ENCODE peak calls at places on chromosomes 1 and 21, in six cellular contexts. F, N, D, V, M and C are unnamed samples.

GRCh38 chr1:240732390-240732789 is 120.4 kb upstream of the GREM2 start:
- DNase-seq in F (peak), N (peak), D (peak), V (peak), M (peak), C (peak)

GRCh38 chr21:45640001-45640887 is 3.3 kb upstream of the PCBP3 start:
- DNase-seq in F (no peak), N (no peak), D (no peak), V (peak), M (peak), C (no peak)

GRCh38 chr1:9192578-9192977 is 42.0 kb upstream of the H6PD start:
- DNase-seq in F (no peak), N (no peak), D (no peak), V (no peak), M (no peak), C (no peak)

GRCh38 chr1:183806086-183806485 is 1.2 kb downstream of the RGL1 start:
- DNase-seq in F (peak), N (no peak), D (no peak), V (peak), M (no peak), C (no peak)

GRCh38 chr1:23343246-23344110 is 606 bp downstream of the HNRNPR start:
- DNase-seq in F (peak), N (peak), D (no peak), V (peak), M (no peak), C (peak)

GRCh38 chr1:206575165-206575893 is 36.9 kb downstream of the EIF2D start:
- DNase-seq in F (peak), N (no peak), D (no peak), V (peak), M (no peak), C (no peak)

GRCh38 chr1:208219098-208219658 is 25.0 kb downstream of the PLXNA2 start:
- DNase-seq in F (peak), N (no peak), D (no peak), V (no peak), M (no peak), C (no peak)

GRCh38 chr21:31354122-31354521 is 10.1 kb upstream of the TIAM1 start:
- DNase-seq in F (peak), N (no peak), D (peak), V (no peak), M (no peak), C (peak)

GRCh38 chr1:26771643-26772321 is 16.0 kb upstream of the PIGV start:
- DNase-seq in F (peak), N (no peak), D (peak), V (no peak), M (no peak), C (peak)

GRCh38 chr1:207838156-207839082 is 72.5 kb downstream of the CD34 start:
- DNase-seq in F (peak), N (no peak), D (no peak), V (no peak), M (no peak), C (no peak)

GRCh38 chr1:8723010-8723409 is 94.4 kb downstream of the RERE start:
- DNase-seq in F (no peak), N (no peak), D (no peak), V (no peak), M (no peak), C (no peak)

GRCh38 chr21:33650929-33651505 is 8.7 kb downstream of the ITSN1 start:
- DNase-seq in F (no peak), N (no peak), D (no peak), V (no peak), M (no peak), C (no peak)

GRCh38 chr1:205545001-205545919 is 40.8 kb downstream of the CDK18 start:
- DNase-seq in F (no peak), N (no peak), D (no peak), V (no peak), M (no peak), C (peak)

GRCh38 chr21:16279658-16280581 is 550.1 kb downstream of the USP25 start:
- DNase-seq in F (peak), N (peak), D (no peak), V (no peak), M (no peak), C (no peak)

GRCh38 chr1:14113841-14114567 is 414.0 kb downstream of the PRDM2 start:
- DNase-seq in F (peak), N (peak), D (no peak), V (peak), M (peak), C (peak)

GRCh38 chr1:100354971-100355394 is 2.7 kb downstream of the CDC14A start:
- DNase-seq in F (no peak), N (peak), D (peak), V (peak), M (no peak), C (peak)

GRCh38 chr1:221809101-221810029 is 67.5 kb upstream of the DUSP10 start:
- DNase-seq in F (no peak), N (no peak), D (no peak), V (no peak), M (no peak), C (peak)

GRCh38 chr1:11961230-11961629 is 19.0 kb upstream of the MFN2 start:
- DNase-seq in F (no peak), N (no peak), D (no peak), V (no peak), M (no peak), C (no peak)

GRCh38 chr1:154590756-154591155 is 17.2 kb downstream of the ADAR start:
- DNase-seq in F (no peak), N (no peak), D (no peak), V (no peak), M (no peak), C (no peak)

GRCh38 chr1:179447489-179447888 is 81.7 kb downstream of the AXDND1 start:
- DNase-seq in F (peak), N (peak), D (peak), V (peak), M (no peak), C (peak)

GRCh38 chr21:36773111-36773510 is 74.2 kb downstream of the SIM2 start:
- DNase-seq in F (peak), N (no peak), D (no peak), V (no peak), M (no peak), C (peak)

GRCh38 chr1:246107516-246108277 is 399.4 kb downstream of the SMYD3 start:
- DNase-seq in F (peak), N (peak), D (no peak), V (no peak), M (peak), C (no peak)

GRCh38 chr1:197807739-197808453 is 32.6 kb upstream of the DENND1B start:
- DNase-seq in F (peak), N (no peak), D (no peak), V (peak), M (no peak), C (no peak)

GRCh38 chr1:36239941-36240637 is 15.8 kb downstream of the THRAP3 start:
- DNase-seq in F (no peak), N (peak), D (no peak), V (no peak), M (no peak), C (no peak)

GRCh38 chr1:151841141-151841540 is 1.5 kb upstream of the C2CD4D start:
- DNase-seq in F (peak), N (no peak), D (peak), V (no peak), M (no peak), C (peak)

GRCh38 chr1:151837841-151838490 is 1.7 kb downstream of the C2CD4D start:
- DNase-seq in F (peak), N (peak), D (no peak), V (peak), M (no peak), C (no peak)

GRCh38 chr1:151840421-151840820 is 801 bp upstream of the C2CD4D start:
- DNase-seq in F (no peak), N (no peak), D (no peak), V (no peak), M (no peak), C (peak)

GRCh38 chr1:151838491-151839412 is 868 bp downstream of the C2CD4D start:
- DNase-seq in F (no peak), N (peak), D (no peak), V (no peak), M (no peak), C (no peak)

DNA sequence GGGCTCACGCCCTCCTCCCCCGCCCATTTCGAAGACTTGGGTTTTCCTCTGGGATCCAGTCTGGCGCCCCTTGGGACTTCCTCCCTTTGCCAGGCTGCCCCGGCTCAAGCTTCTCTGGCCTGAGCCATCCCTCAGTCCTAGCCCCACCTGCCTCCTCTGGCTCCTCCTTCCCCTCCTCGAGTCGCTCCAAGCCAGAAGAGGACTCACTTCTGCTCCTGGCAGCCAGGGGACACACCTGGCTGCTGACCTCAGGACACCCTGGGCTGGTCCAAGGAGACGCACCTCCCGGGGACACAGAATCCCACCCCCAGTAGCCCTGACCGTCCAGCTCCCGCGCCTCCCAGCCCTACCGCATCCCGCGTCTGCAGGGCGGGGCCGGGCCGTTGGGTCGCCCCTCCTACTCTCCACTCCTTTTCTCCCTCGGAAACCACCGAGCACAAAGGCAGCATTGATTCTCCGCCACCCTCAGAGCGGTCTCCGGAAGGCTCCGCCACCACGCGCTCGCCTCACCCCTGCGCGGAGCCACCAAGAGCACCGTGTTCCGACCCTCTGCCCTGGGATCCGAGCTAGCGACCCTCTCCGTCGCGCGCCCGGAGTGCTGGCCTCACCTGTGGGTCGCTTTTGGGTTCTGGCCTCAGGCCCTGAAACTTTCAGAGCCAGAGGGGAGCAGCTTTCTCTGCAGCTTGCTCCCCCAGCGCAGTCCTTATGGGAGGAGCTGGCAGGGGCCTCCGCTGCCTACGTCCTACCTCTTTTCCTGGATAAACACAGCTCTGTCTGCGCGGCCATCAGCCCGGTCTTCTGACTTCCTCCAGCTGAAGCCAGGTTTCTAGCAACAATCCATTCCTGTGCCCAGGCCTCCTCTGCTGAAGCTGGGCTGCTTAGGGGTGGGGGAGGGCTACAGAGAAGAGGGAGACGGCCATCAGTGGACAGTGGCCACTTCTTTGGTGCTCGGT is at the start of gene C2CD4D:
- DNase-seq in F (no peak), N (peak), D (peak), V (peak), M (no peak), C (peak)
- H3K9ac ChIP-seq in F (peak), N (no peak), D (peak), V (peak), M (no peak), C (peak)

DNA sequence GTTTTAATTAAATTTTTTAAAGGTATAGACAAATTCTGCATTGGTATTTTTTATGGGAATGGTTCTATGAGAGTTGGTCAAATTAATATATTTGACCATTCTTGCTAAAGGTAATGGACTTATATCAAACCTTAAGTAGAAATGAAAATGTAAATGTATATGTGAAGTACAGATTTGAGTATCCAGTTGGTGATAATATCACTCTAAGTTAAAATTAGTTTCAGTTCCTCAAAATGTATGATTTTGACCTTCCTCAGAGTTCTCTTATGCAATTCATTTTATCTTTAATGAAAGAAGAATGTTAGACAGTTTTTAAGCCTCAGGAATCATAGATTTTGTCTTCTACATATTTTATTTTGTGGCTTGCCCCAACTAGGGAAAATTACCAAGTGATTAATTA is 1291.5 kb upstream of the B3GALT2 start:
- DNase-seq in F (no peak), N (no peak), D (no peak), V (peak), M (no peak), C (no peak)
- TF ChIP-seq EZH2phosphoT487 in F (no peak), N (no peak), D (no peak), V (no peak), M (no peak), C (no peak)

DNA sequence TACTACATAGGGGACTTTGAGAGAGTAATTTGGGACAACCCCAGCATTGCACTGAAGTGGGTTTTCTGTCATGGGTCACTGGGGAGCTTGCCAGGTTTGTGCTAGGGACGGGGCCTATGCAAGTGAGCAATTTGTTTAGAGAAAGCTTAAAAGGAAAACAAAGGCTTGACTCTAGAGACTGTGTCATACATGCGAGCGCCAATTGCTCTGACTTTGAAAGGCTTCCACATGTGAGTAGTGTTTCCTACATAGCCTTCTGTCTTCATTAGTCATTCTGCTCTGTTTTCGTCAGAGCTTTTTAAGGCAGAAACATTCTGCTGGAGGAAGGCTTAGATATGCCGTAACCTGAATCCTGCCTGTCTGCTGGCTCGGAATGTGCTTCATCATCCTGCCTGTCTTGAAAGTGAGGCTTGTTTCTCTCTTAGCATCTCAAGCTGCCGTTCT is 28.4 kb downstream of the TRIM45 start:
- DNase-seq in F (peak), N (peak), D (no peak), V (no peak), M (no peak), C (peak)
- H3K9ac ChIP-seq in F (peak), N (no peak), D (no peak), V (no peak), M (peak), C (peak)

GRCh38 chr1:168476588-168477379 is 67.0 kb downstream of the XCL2 start:
- DNase-seq in F (no peak), N (no peak), D (no peak), V (no peak), M (no peak), C (no peak)
- TF ChIP-seq EZH2phosphoT487 in F (no peak), N (no peak), D (no peak), V (no peak), M (no peak), C (no peak)